ENCODE peak calls at places on chromosome 1, in eight cellular contexts. V, B, K, X, S, G, Y and I are unnamed samples.

GRCh38 chr1:25561426-25562100 is 18.2 kb downstream of the LDLRAP1 start:
- DNase-seq in G (no peak), Y (no peak), V (no peak), K (no peak), B (no peak), X (no peak), S (no peak), I (no peak)

GRCh38 chr1:204709021-204709420 is 23.5 kb upstream of the LRRN2 start:
- DNase-seq in V (no peak), G (no peak), B (no peak), K (no peak), S (no peak), Y (no peak), X (no peak), I (no peak)

GRCh38 chr1:182493063-182493462 is 43.1 kb downstream of the RGSL1 start:
- DNase-seq in V (no peak), G (no peak), Y (no peak), X (no peak), S (no peak), K (no peak), B (no peak), I (no peak)

GRCh38 chr1:20191266-20191665 is 4.9 kb upstream of the PLA2G2C start:
- DNase-seq in V (no peak), B (no peak), X (no peak), K (no peak), Y (no peak), G (no peak), S (no peak), I (no peak)

GRCh38 chr1:196423612-196424011 is 184.6 kb downstream of the KCNT2 start:
- DNase-seq in S (no peak), K (no peak), X (no peak), B (no peak), G (peak), V (no peak), Y (no peak), I (no peak)

GRCh38 chr1:6162773-6163172 is 17.3 kb downstream of the CHD5 start:
- DNase-seq in S (no peak), G (no peak), K (no peak), B (no peak), V (no peak), X (no peak), Y (no peak), I (no peak)

GRCh38 chr1:62875676-62876075 is 91.7 kb downstream of the ATG4C start:
- DNase-seq in X (peak), V (no peak), S (no peak), G (no peak), K (no peak), B (no peak), Y (no peak), I (no peak)

GRCh38 chr1:116203936-116204335 is 92.7 kb downstream of the MAB21L3 start:
- DNase-seq in Y (no peak), B (no peak), X (peak), G (no peak), K (no peak), V (no peak), S (no peak), I (peak)

GRCh38 chr1:239952348-239953307 is 139.1 kb upstream of the FMN2 start:
- DNase-seq in X (no peak), V (no peak), K (peak), Y (no peak), B (no peak), S (no peak), G (no peak), I (peak)

GRCh38 chr1:61122389-61122788 is 40.0 kb downstream of the NFIA start:
- DNase-seq in B (no peak), K (no peak), Y (no peak), G (no peak), V (no peak), X (no peak), S (no peak), I (no peak)

GRCh38 chr1:40132383-40133121 is 28.6 kb upstream of the RLF start:
- DNase-seq in B (no peak), G (no peak), K (no peak), V (no peak), Y (no peak), S (no peak), X (no peak), I (no peak)
- H3K4me3 ChIP-seq in B (no peak), G (peak), K (no peak), V (peak), Y (peak), S (no peak), X (peak), I (peak)

GRCh38 chr1:222709700-222710153 is 2.6 kb downstream of the AIDA start:
- DNase-seq in V (no peak), K (no peak), B (no peak), G (no peak), Y (no peak), X (peak), S (no peak), I (no peak)

GRCh38 chr1:222712253-222713090 is at the start of the genes AIDA and BROX:
- DNase-seq in S (peak), V (peak), B (peak), G (peak), K (peak), Y (peak), X (peak), I (peak)

GRCh38 chr1:222711319-222712252 is 705 bp downstream of the AIDA start:
- DNase-seq in G (peak), X (peak), B (peak), Y (peak), V (peak), K (peak), S (peak), I (peak)

GRCh38 chr1:222716393-222716792 is 4.0 kb downstream of the BROX start:
- DNase-seq in G (no peak), V (no peak), B (no peak), Y (no peak), S (no peak), X (no peak), K (no peak), I (no peak)

GRCh38 chr1:222713091-222714012 is 988 bp downstream of the BROX start:
- DNase-seq in Y (peak), V (peak), X (peak), G (peak), B (peak), K (peak), S (peak), I (peak)
- TF ChIP-seq CTCF in Y (no peak), V (no peak), X (no peak), G (no peak), B (no peak), K (no peak), S (no peak), I (no peak)

GRCh38 chr1:118983558-118984021 is 4.6 kb downstream of the TBX15 start:
- DNase-seq in Y (no peak), K (no peak), G (no peak), B (no peak), X (peak), V (no peak), S (no peak), I (peak)
- H3K4me3 ChIP-seq in Y (no peak), K (no peak), G (no peak), B (no peak), X (peak), V (no peak), S (no peak), I (peak)

DNA sequence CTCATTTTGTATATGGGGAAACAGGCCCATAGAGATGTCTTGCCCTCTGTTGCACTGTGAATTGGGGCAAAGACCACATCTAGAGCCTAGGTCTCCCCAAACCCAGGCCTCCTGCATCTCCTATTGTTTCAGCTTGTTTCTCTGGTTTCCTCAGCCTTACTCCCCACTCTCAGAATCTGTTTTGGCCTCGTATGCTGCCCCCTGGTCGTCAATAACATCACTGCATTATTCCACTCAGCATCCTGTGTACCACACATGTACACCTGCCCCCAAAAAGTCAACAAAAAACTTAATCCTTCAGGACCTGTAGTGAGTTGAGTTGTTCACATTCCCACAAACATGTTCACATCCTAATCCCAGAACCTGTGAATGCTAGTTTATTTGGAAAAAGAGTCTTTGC is 184.8 kb downstream of the BRINP2 start:
- DNase-seq in B (no peak), V (peak), K (peak), X (peak), S (no peak), G (peak), Y (no peak), I (no peak)
- TF ChIP-seq CTCF in B (no peak), V (peak), K (no peak), X (peak), S (no peak), G (peak), Y (no peak), I (peak)

GRCh38 chr1:242525360-242525722 is 844 bp upstream of the PLD5 start:
- DNase-seq in Y (no peak), K (no peak), S (no peak), V (no peak), X (no peak), G (no peak), B (no peak), I (no peak)
- H3K4me3 ChIP-seq in Y (peak), K (peak), S (no peak), V (peak), X (peak), G (peak), B (peak), I (no peak)

DNA sequence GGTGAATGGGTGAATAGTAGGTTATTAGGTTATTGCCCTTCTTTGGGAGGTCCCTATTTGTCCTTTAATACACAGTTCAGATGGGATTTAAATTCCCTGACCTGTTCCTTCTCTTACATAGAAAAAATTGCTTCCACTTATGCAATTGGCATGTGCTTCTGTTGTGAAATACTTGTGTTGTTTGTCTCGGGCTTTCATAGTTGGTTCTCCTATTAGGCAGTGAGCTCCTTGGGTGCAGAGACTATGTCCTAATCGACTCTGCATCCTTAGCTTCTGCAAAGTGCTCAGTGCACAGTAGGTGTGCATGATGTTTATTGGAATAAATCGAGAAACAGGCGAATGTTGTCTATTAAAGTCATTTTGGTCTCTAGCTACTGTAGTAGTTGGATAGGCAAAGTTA is 1.3 kb upstream of the PDE4B start:
- DNase-seq in K (no peak), B (no peak), G (no peak), V (no peak), Y (no peak), X (peak), S (no peak), I (peak)
- TF ChIP-seq CTCF in K (no peak), B (no peak), G (no peak), V (no peak), Y (no peak), X (no peak), S (no peak), I (no peak)

DNA sequence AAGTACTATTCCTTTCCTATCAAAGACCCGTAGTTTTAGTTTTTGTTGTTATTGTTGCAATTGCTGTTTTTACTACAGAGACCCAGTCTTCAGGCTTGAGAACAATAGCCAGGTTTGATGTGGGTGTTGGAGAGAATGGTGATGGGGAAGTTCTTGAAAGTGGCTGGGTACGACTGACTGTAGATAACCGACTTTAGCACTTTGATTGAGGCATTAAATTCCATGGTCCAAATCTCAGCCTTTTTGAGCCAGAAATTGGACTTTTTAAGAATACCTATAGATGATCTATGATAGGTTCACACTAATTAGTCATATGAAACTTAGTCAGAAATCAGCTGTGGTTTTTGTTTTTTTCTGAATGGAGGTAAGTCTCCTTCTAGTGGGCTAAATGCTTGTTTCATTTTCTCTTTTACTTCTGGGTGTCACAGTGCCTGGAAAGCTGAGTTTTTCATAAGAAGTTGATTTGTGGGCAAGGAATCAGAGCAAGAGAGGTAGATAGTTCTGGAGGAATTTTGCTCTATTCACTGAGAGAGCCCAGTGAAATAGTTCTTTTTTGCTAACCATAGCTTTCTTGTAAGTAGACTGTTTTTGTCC is 2.8 kb downstream of the PPIH start:
- DNase-seq in B (no peak), G (no peak), S (no peak), Y (no peak), X (no peak), V (no peak), K (no peak), I (no peak)
- H3K4me3 ChIP-seq in B (no peak), G (no peak), S (no peak), Y (no peak), X (no peak), V (no peak), K (no peak), I (no peak)

GRCh38 chr1:238104752-238105151 is 214.0 kb upstream of the ZP4 start:
- DNase-seq in S (no peak), B (no peak), K (no peak), Y (no peak), X (no peak), V (no peak), G (no peak), I (no peak)
- TF ChIP-seq CTCF in S (no peak), B (no peak), K (no peak), Y (no peak), X (no peak), V (no peak), G (no peak), I (no peak)